ENCODE peak calls at places on chromosomes 16 and 17, in five cellular contexts. C, E, Y, X and Z are unnamed samples. For H3K27me3, the result is how much of the 10 kb centered on the place peaks cover.

GRCh38 chr17:18362509-18363020 is 785 bp downstream of the SHMT1 start:
- ATAC-seq in E (peak), X (peak), C (peak), Y (peak), Z (peak)

GRCh38 chr16:17371014-17371296 is 99.8 kb downstream of the XYLT1 start:
- ATAC-seq in C (no peak), Y (no peak), E (no peak), X (no peak), Z (no peak)

GRCh38 chr17:2347805-2348685 is 10.7 kb downstream of the SGSM2 start:
- ATAC-seq in Y (peak), C (peak), E (no peak), X (no peak), Z (peak)

GRCh38 chr16:28304214-28304613 is 11.9 kb downstream of the SBK1 start:
- ATAC-seq in E (peak), Y (peak), X (peak), C (no peak), Z (no peak)

GRCh38 chr17:51298508-51299371 is 38.4 kb downstream of the UTP18 start:
- ATAC-seq in E (peak), X (peak), C (no peak), Y (peak), Z (no peak)

GRCh38 chr17:45435481-45435880 is 2.8 kb upstream of the ARHGAP27 start:
- ATAC-seq in C (no peak), X (no peak), Y (no peak), E (no peak), Z (no peak)

GRCh38 chr17:57998234-57998746 is 8.8 kb downstream of the SRSF1 start:
- ATAC-seq in C (no peak), E (no peak), X (no peak), Y (no peak), Z (no peak)

GRCh38 chr16:31134625-31135534 is 647 bp downstream of the PRSS8 start:
- ATAC-seq in E (peak), X (peak), C (peak), Y (peak), Z (no peak)

GRCh38 chr16:67461600-67462278 is 19.2 kb downstream of the ATP6V0D1 start:
- ATAC-seq in E (no peak), X (no peak), Y (no peak), C (peak), Z (no peak)

GRCh38 chr17:48970865-48971687 is 2.7 kb upstream of the GIP start:
- ATAC-seq in X (peak), C (no peak), Y (peak), E (no peak), Z (no peak)

GRCh38 chr17:50060951-50061712 is 5.2 kb downstream of the ITGA3 start:
- ATAC-seq in E (no peak), Y (no peak), X (no peak), C (peak), Z (peak)

GRCh38 chr17:42341568-42341967 is 46.7 kb downstream of the STAT3 start:
- ATAC-seq in Y (no peak), E (no peak), C (no peak), X (no peak), Z (no peak)

GRCh38 chr17:49403514-49404289 is 11.0 kb downstream of the PHB1 start:
- ATAC-seq in X (no peak), E (no peak), Y (no peak), C (no peak), Z (no peak)

GRCh38 chr17:72940511-72940910 is 152.0 kb downstream of the SLC39A11 start:
- ATAC-seq in C (no peak), X (no peak), Y (no peak), E (no peak), Z (no peak)

GRCh38 chr16:53680756-53681155 is 22.9 kb downstream of the RPGRIP1L start:
- ATAC-seq in X (no peak), E (no peak), C (no peak), Y (no peak), Z (no peak)

DNA sequence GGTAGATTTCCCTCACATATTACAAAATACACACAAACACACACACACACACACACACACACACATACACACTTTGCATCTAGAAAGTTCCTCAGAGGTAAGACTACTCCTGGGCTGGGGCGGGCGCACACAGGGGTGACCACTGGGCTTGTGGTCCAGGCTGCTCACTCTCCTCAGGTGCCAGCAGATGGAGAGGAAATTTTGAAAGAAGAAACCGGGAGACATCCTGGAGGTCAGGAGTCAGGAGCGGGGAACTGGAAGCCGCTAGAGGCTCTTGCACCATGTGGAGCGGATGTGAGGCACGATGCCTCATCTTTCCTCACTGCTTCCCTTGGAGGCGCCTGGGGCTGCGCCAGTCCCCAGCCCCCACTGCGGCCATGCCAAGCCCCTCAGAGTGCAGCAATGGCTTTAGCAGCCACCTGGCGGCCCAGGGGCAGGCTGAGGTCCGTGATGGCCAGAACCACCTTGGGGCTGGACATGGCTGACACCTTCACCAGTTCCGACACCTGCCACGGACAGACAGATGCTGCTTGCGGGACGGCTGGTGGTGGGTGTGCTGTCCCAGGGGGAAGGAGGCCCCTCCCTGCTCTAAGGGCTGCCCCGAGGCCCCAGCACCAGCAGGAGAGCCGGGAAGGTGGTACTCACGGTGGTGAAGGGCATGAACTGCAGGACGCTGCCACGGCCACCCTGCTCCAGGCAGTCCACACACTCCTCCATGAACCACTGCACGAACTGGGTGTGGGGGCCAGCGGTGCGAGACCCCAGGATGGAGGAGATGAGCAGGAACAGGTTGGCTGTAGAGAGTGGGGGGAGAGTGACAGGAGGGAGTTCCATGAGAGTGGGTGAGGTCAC is 4.1 kb downstream of the CSF3 start:
- ATAC-seq in C (no peak), X (no peak), Y (peak), E (no peak), Z (peak)
- TF ChIP-seq CTCF in C (no peak), X (no peak), Y (no peak), E (no peak), Z (no peak)

GRCh38 chr17:33696102-33696501 is 403.0 kb upstream of the ASIC2 start:
- ATAC-seq in Y (no peak), E (no peak), C (no peak), X (no peak), Z (no peak)
- TF ChIP-seq EP300 in Y (no peak), E (no peak), C (no peak), X (no peak), Z (no peak)

DNA sequence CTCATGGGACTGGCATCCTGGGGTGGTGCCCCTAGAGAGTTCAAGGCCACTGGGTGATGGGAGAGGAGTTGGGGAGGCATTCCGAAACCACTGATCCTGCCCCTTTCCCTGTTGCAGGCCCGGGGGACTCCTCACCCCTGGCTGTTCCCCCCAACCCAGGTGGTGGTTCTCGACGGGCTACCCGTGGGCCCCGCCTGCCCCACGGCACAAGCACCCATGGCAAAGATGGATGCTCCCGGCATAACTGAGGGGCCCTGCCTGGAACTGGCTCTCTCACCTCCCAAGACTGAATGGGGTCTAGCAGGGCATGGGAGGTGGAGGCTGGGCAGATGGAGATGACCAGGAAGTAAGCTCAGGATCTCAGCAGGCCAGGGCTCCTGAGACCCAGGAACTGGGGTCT is 6.6 kb downstream of the BTBD17 start:
- ATAC-seq in Y (no peak), C (no peak), E (no peak), X (no peak), Z (no peak)
- H3K27me3 ChIP-seq in Y (half or more), C (under half), E (under half), X (under half), Z (half or more)

DNA sequence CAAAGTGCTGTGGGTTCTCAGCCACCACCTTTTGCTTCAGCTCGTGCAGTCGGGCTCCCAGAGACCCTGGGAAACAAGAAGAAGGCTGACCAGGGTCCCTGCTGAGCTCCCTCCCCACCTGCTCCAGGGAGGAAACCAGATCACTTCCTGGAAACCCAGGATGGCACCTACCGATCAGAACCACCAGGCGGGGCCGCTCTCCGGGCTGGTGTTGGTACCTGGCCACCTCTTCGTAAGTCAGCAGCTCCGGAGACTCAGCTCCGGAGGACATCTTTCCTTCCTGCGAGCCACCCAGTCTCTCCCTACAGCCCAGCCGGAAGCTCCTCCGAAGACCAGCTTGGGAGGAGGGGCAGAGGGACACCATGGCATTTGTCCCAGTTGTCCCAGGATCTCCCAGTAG is 18.9 kb downstream of the MPP3 start:
- ATAC-seq in E (no peak), C (no peak), X (no peak), Y (peak), Z (no peak)
- TF ChIP-seq CTCF in E (no peak), C (no peak), X (no peak), Y (no peak), Z (no peak)

GRCh38 chr17:81106716-81107115 is 58.6 kb upstream of the PVALEF start:
- ATAC-seq in C (no peak), Y (no peak), E (no peak), X (no peak), Z (no peak)
- TF ChIP-seq EP300 in C (no peak), Y (no peak), E (no peak), X (no peak), Z (no peak)

GRCh38 chr16:1102921-1103648 is 7.0 kb upstream of the C1QTNF8 start:
- ATAC-seq in X (peak), Y (peak), C (no peak), E (peak), Z (peak)
- H3K27me3 ChIP-seq in X (under half), Y (half or more), C (under half), E (under half), Z (half or more)

GRCh38 chr16:70454221-70455034 is at the start of gene FCSK:
- ATAC-seq in E (peak), X (peak), C (peak), Y (peak), Z (peak)
- TF ChIP-seq CTCF in E (peak), X (no peak), C (no peak), Y (peak), Z (no peak)

GRCh38 chr16:1992475-1993292 is 2.9 kb downstream of the SYNGR3 start:
- ATAC-seq in E (no peak), Y (no peak), C (no peak), X (peak), Z (no peak)

GRCh38 chr16:1991588-1992474 is 2.1 kb downstream of the SYNGR3 start:
- ATAC-seq in C (peak), Y (no peak), E (peak), X (peak), Z (peak)

GRCh38 chr16:1996175-1996574 is 6.4 kb downstream of the SYNGR3 start:
- ATAC-seq in X (no peak), C (no peak), Y (no peak), E (no peak), Z (no peak)

GRCh38 chr16:1991135-1991551 is 1.4 kb downstream of the SYNGR3 start:
- ATAC-seq in X (no peak), E (peak), Y (peak), C (no peak), Z (no peak)

GRCh38 chr16:1993731-1994131 is 4.0 kb downstream of the SYNGR3 start:
- ATAC-seq in C (no peak), Y (peak), X (peak), E (no peak), Z (no peak)
- TF ChIP-seq EP300 in C (no peak), Y (no peak), X (no peak), E (no peak), Z (no peak)